ENCODE peak calls at places on chromosomes 13 and 19, in eight cellular contexts. H, F, M, T, W, U, C and X are unnamed samples.

GRCh38 chr13:49649244-49649962 is 21.1 kb downstream of the ARL11 start:
- DNase-seq in H (no peak), F (peak), M (peak), T (no peak), W (no peak), U (peak), C (peak), X (peak)

GRCh38 chr13:109941221-109941620 is 154.8 kb upstream of the IRS2 start:
- DNase-seq in H (no peak), F (no peak), M (no peak), T (no peak), W (no peak), U (no peak), C (no peak), X (no peak)

GRCh38 chr13:21852043-21852442 is 181.2 kb downstream of the FGF9 start:
- DNase-seq in H (no peak), F (no peak), M (no peak), T (no peak), W (no peak), U (no peak), C (no peak), X (no peak)

GRCh38 chr19:13962738-13963602 is 10.7 kb downstream of the DCAF15 start:
- DNase-seq in H (no peak), F (no peak), M (no peak), T (no peak), W (no peak), U (peak), C (no peak), X (no peak)

GRCh38 chr13:101475536-101475935 is 23.1 kb downstream of the ITGBL1 start:
- DNase-seq in H (no peak), F (no peak), M (no peak), T (no peak), W (no peak), U (no peak), C (no peak), X (no peak)

GRCh38 chr13:59346861-59347470 is 816.8 kb downstream of the DIAPH3 start:
- DNase-seq in H (no peak), F (peak), M (no peak), T (no peak), W (no peak), U (no peak), C (no peak), X (no peak)

GRCh38 chr13:87779451-87779850 is 108.3 kb downstream of the SLITRK5 start:
- DNase-seq in H (no peak), F (no peak), M (no peak), T (no peak), W (no peak), U (peak), C (no peak), X (no peak)

GRCh38 chr19:32219392-32219791 is 126.0 kb upstream of the ZNF507 start:
- DNase-seq in H (no peak), F (no peak), M (no peak), T (no peak), W (no peak), U (no peak), C (no peak), X (no peak)

GRCh38 chr19:52398091-52398461 is 427 bp downstream of the ZNF528 start:
- DNase-seq in H (no peak), F (peak), M (no peak), T (no peak), W (no peak), U (no peak), C (no peak), X (no peak)

GRCh38 chr19:41821003-41821735 is 23.3 kb downstream of the LYPD4 start:
- DNase-seq in H (peak), F (peak), M (peak), T (no peak), W (peak), U (no peak), C (no peak), X (peak)

GRCh38 chr13:51802601-51803000 is 1.4 kb downstream of the DHRS12 start:
- DNase-seq in H (no peak), F (no peak), M (no peak), T (no peak), W (no peak), U (no peak), C (no peak), X (no peak)
- H3K4me3 ChIP-seq in H (no peak), F (no peak), M (no peak), T (peak), W (no peak), U (no peak), C (no peak), X (no peak)

DNA sequence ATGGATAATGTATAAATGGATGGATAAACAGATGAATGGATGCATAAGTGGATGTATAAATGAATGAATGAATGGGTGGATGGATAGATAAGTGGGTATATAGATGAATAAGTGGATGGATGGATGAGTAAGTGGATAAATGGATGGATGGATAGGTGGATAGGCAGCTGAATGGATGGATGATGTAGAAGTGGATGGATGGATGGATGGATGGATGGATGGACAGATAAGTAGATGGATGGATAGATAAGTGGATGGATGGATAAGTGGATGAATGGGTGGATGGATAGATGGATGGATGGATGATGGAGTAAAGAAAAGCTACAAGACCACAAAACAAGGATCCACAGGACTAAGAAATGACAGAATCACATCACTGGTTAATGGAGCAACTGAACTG is 9.0 kb upstream of the COMP start:
- DNase-seq in H (no peak), F (no peak), M (no peak), T (no peak), W (no peak), U (no peak), C (no peak), X (no peak)
- TF ChIP-seq CTCF in H (no peak), F (no peak), M (no peak), T (no peak), W (no peak), U (no peak), C (no peak), X (no peak)

GRCh38 chr13:30802501-30802900 is 67.2 kb downstream of the ALOX5AP start:
- DNase-seq in H (no peak), F (no peak), M (no peak), T (no peak), W (no peak), U (no peak), C (no peak), X (no peak)
- H3K4me3 ChIP-seq in H (no peak), F (no peak), M (no peak), T (peak), W (no peak), U (no peak), C (no peak), X (no peak)

GRCh38 chr19:58001895-58002369 is 688 bp downstream of the ZNF606 start:
- DNase-seq in H (no peak), F (peak), M (peak), T (no peak), W (no peak), U (peak), C (no peak), X (peak)
- TF ChIP-seq CTCF in H (no peak), F (no peak), M (no peak), T (no peak), W (no peak), U (no peak), C (no peak), X (no peak)

GRCh38 chr13:106350208-106350607 is 185.3 kb downstream of the EFNB2 start:
- DNase-seq in H (no peak), F (no peak), M (no peak), T (no peak), W (no peak), U (no peak), C (no peak), X (no peak)

GRCh38 chr13:106349080-106349841 is 186.2 kb downstream of the EFNB2 start:
- DNase-seq in H (no peak), F (peak), M (no peak), T (peak), W (no peak), U (peak), C (no peak), X (no peak)

GRCh38 chr13:106355866-106356265 is 179.6 kb downstream of the EFNB2 start:
- DNase-seq in H (no peak), F (no peak), M (no peak), T (no peak), W (no peak), U (no peak), C (no peak), X (no peak)

GRCh38 chr13:106354961-106355360 is 180.5 kb downstream of the EFNB2 start:
- DNase-seq in H (no peak), F (no peak), M (no peak), T (no peak), W (no peak), U (no peak), C (no peak), X (no peak)

GRCh38 chr13:106352850-106353249 is 182.6 kb downstream of the EFNB2 start:
- DNase-seq in H (no peak), F (no peak), M (no peak), T (no peak), W (no peak), U (no peak), C (no peak), X (peak)
- H3K4me3 ChIP-seq in H (no peak), F (no peak), M (no peak), T (no peak), W (no peak), U (no peak), C (no peak), X (no peak)

DNA sequence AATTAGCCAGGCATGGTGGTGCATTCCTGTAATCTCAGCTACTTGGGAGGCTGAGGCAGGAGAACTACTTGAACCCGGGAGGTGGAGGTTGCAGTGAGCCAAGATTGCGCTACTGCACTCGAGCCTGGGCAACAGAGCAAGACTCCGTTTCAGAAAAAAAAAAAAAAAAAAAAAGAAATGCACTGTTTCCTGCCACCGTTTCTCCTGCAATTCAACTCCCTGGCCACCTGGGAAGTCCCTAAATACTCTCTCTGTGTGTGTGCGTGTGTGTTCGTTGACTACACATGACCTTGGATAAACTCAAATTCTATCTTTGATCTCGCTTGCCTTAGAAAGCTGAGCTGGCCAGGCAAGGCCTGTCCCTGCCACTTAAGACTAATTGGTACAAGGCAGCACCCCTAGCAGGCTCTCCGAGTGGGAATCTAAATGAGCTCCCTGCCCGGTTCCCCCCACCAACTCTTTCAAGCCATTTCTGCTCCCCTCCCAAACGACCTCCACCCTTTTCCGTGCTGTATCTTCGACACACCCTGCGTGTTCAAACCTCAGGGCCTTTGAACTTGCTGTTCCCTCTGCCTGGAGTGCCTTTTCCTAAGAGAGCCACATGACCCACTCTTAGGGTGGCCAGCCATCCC is 5.2 kb upstream of the BCAT2 start:
- DNase-seq in H (no peak), F (no peak), M (peak), T (no peak), W (peak), U (no peak), C (no peak), X (no peak)
- TF ChIP-seq CTCF in H (no peak), F (peak), M (no peak), T (peak), W (peak), U (no peak), C (no peak), X (no peak)